ENCODE peak calls at places on chromosomes 5 and 9, in five cellular contexts. One of them, this sample, is unnamed. For H3K27me3 and H3K4me1, the result is how much of the 10 kb centered on the place peaks cover.

GRCh38 chr9:92983984-92984589 is 36.8 kb downstream of the FGD3 start:
- DNase-seq in esophagus muscularis mucosa: no peak
- DNase-seq in IMR-90: peak
- DNase-seq in HCT116: peak
- DNase-seq in body of pancreas: no peak
- DNase-seq in this sample: no peak

GRCh38 chr5:26805076-26805475 is 233.3 kb downstream of the CDH9 start:
- DNase-seq in esophagus muscularis mucosa: no peak
- DNase-seq in IMR-90: no peak
- DNase-seq in HCT116: no peak
- DNase-seq in body of pancreas: no peak
- DNase-seq in this sample: no peak

GRCh38 chr5:136014049-136014516 is 14.7 kb upstream of the TGFBI start:
- DNase-seq in esophagus muscularis mucosa: no peak
- DNase-seq in IMR-90: no peak
- DNase-seq in HCT116: no peak
- DNase-seq in body of pancreas: no peak
- DNase-seq in this sample: no peak

GRCh38 chr9:68791169-68791568 is 86.1 kb downstream of the PIP5K1B start:
- DNase-seq in esophagus muscularis mucosa: no peak
- DNase-seq in IMR-90: no peak
- DNase-seq in HCT116: no peak
- DNase-seq in body of pancreas: no peak
- DNase-seq in this sample: no peak

GRCh38 chr5:39224196-39224754 is 4.9 kb upstream of the FYB1 start:
- DNase-seq in esophagus muscularis mucosa: no peak
- DNase-seq in IMR-90: peak
- DNase-seq in HCT116: no peak
- DNase-seq in body of pancreas: no peak
- DNase-seq in this sample: no peak

GRCh38 chr5:122152266-122152900 is 23.0 kb downstream of the ZNF474 start:
- DNase-seq in esophagus muscularis mucosa: peak
- DNase-seq in IMR-90: no peak
- DNase-seq in HCT116: no peak
- DNase-seq in body of pancreas: no peak
- DNase-seq in this sample: no peak

GRCh38 chr5:167653645-167654106 is 637.8 kb upstream of the WWC1 start:
- DNase-seq in esophagus muscularis mucosa: no peak
- DNase-seq in IMR-90: peak
- DNase-seq in HCT116: no peak
- DNase-seq in body of pancreas: no peak
- DNase-seq in this sample: no peak

GRCh38 chr9:84597131-84597530 is 72.4 kb upstream of the NTRK2 start:
- DNase-seq in esophagus muscularis mucosa: no peak
- DNase-seq in IMR-90: no peak
- DNase-seq in HCT116: no peak
- DNase-seq in body of pancreas: no peak
- DNase-seq in this sample: no peak

GRCh38 chr9:138049085-138049778 is 171.7 kb downstream of the CACNA1B start:
- DNase-seq in esophagus muscularis mucosa: peak
- DNase-seq in IMR-90: no peak
- DNase-seq in HCT116: no peak
- DNase-seq in body of pancreas: peak
- DNase-seq in this sample: no peak

GRCh38 chr5:150407097-150407720 is 5.5 kb downstream of the CD74 start:
- DNase-seq in esophagus muscularis mucosa: no peak
- DNase-seq in IMR-90: no peak
- DNase-seq in HCT116: no peak
- DNase-seq in body of pancreas: no peak
- DNase-seq in this sample: no peak

GRCh38 chr5:141241496-141241895 is 3.7 kb upstream of the PCDHB15 start:
- DNase-seq in esophagus muscularis mucosa: no peak
- DNase-seq in IMR-90: no peak
- DNase-seq in HCT116: no peak
- DNase-seq in body of pancreas: no peak
- DNase-seq in this sample: no peak

GRCh38 chr5:149062371-149063016 is 368 bp downstream of the SH3TC2 start:
- DNase-seq in esophagus muscularis mucosa: peak
- DNase-seq in IMR-90: peak
- DNase-seq in HCT116: peak
- DNase-seq in body of pancreas: no peak
- DNase-seq in this sample: no peak

GRCh38 chr5:35223777-35224395 is 6.4 kb downstream of the PRLR start:
- DNase-seq in esophagus muscularis mucosa: no peak
- DNase-seq in IMR-90: no peak
- DNase-seq in HCT116: no peak
- DNase-seq in body of pancreas: no peak
- DNase-seq in this sample: no peak
- TF ChIP-seq POLR2A in esophagus muscularis mucosa: no peak
- TF ChIP-seq POLR2A in IMR-90: no peak
- TF ChIP-seq POLR2A in HCT116: no peak
- TF ChIP-seq POLR2A in body of pancreas: no peak
- TF ChIP-seq POLR2A in this sample: no peak

GRCh38 chr5:2052687-2053086 is 170.0 kb upstream of the IRX4 start:
- DNase-seq in esophagus muscularis mucosa: peak
- DNase-seq in IMR-90: no peak
- DNase-seq in HCT116: no peak
- DNase-seq in body of pancreas: no peak
- DNase-seq in this sample: no peak
- H3K27me3 ChIP-seq in esophagus muscularis mucosa: under half
- H3K27me3 ChIP-seq in IMR-90: under half
- H3K27me3 ChIP-seq in HCT116: half or more
- H3K27me3 ChIP-seq in body of pancreas: under half
- H3K27me3 ChIP-seq in this sample: under half

GRCh38 chr5:2758632-2759031 is 7.2 kb upstream of the IRX2 start:
- DNase-seq in esophagus muscularis mucosa: peak
- DNase-seq in IMR-90: no peak
- DNase-seq in HCT116: no peak
- DNase-seq in body of pancreas: no peak
- DNase-seq in this sample: no peak
- H3K4me1 ChIP-seq in esophagus muscularis mucosa: under half
- H3K4me1 ChIP-seq in IMR-90: under half
- H3K4me1 ChIP-seq in HCT116: under half
- H3K4me1 ChIP-seq in body of pancreas: under half
- H3K4me1 ChIP-seq in this sample: under half

GRCh38 chr5:119366537-119366874 is 10.7 kb downstream of the TNFAIP8 start:
- DNase-seq in esophagus muscularis mucosa: no peak
- DNase-seq in IMR-90: no peak
- DNase-seq in HCT116: no peak
- DNase-seq in body of pancreas: no peak
- DNase-seq in this sample: no peak

GRCh38 chr5:119365847-119366536 is 10.2 kb downstream of the TNFAIP8 start:
- DNase-seq in esophagus muscularis mucosa: no peak
- DNase-seq in IMR-90: no peak
- DNase-seq in HCT116: no peak
- DNase-seq in body of pancreas: no peak
- DNase-seq in this sample: no peak

GRCh38 chr5:119370521-119370920 is 14.7 kb downstream of the TNFAIP8 start:
- DNase-seq in esophagus muscularis mucosa: no peak
- DNase-seq in IMR-90: no peak
- DNase-seq in HCT116: no peak
- DNase-seq in body of pancreas: no peak
- DNase-seq in this sample: no peak

GRCh38 chr5:119367502-119368237 is 11.9 kb downstream of the TNFAIP8 start:
- DNase-seq in esophagus muscularis mucosa: no peak
- DNase-seq in IMR-90: peak
- DNase-seq in HCT116: no peak
- DNase-seq in body of pancreas: no peak
- DNase-seq in this sample: no peak

DNA sequence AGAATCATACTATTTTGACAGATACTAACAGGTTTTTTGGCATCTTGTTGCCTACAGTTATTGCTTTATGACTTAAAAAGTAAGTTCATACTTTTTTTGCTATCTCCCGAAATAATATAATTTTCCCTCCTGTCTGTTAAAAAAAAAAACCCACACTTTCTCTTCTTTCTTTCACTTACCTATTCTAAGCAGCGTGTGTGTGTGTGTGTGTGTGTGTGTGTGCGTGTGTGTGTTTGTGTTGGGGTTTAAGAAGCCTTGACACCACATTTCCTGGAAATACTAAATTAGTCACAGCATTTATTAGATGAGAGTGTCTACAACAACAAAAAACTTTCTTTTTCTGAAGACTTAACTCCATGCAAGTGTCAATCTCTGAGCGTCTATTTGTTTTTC is 12.4 kb downstream of the TNFAIP8 start:
- DNase-seq in esophagus muscularis mucosa: no peak
- DNase-seq in IMR-90: no peak
- DNase-seq in HCT116: no peak
- DNase-seq in body of pancreas: no peak
- DNase-seq in this sample: no peak
- TF ChIP-seq POLR2A in esophagus muscularis mucosa: no peak
- TF ChIP-seq POLR2A in IMR-90: no peak
- TF ChIP-seq POLR2A in HCT116: no peak
- TF ChIP-seq POLR2A in body of pancreas: no peak
- TF ChIP-seq POLR2A in this sample: no peak

DNA sequence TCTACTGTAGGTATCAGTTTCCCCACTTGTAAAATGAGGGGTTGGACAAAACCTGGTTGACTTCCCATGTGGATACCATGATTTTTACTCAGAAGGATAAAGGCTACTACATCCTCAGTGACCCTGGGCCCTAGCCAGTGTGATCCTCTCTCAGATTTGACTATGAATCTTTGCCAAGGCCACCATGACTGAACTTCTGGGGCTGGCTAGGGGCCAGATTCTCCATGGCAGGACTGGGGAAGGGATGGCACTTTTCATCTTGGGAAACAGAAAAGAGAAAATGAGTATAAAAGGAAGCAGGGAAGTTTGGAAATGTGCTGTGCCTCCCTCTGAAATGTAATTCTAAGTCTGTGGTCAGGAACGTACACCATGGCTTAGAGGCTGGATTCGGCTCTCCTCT is 1.4 kb upstream of the FSTL4 start:
- DNase-seq in esophagus muscularis mucosa: peak
- DNase-seq in IMR-90: no peak
- DNase-seq in HCT116: no peak
- DNase-seq in body of pancreas: no peak
- DNase-seq in this sample: no peak
- H3K27me3 ChIP-seq in esophagus muscularis mucosa: under half
- H3K27me3 ChIP-seq in IMR-90: under half
- H3K27me3 ChIP-seq in HCT116: under half
- H3K27me3 ChIP-seq in body of pancreas: under half
- H3K27me3 ChIP-seq in this sample: under half

GRCh38 chr9:90092512-90092911 is 487.7 kb downstream of the GADD45G start:
- DNase-seq in esophagus muscularis mucosa: no peak
- DNase-seq in IMR-90: no peak
- DNase-seq in HCT116: no peak
- DNase-seq in body of pancreas: no peak
- DNase-seq in this sample: no peak
- H3K4me1 ChIP-seq in esophagus muscularis mucosa: under half
- H3K4me1 ChIP-seq in IMR-90: under half
- H3K4me1 ChIP-seq in HCT116: under half
- H3K4me1 ChIP-seq in body of pancreas: under half
- H3K4me1 ChIP-seq in this sample: under half

DNA sequence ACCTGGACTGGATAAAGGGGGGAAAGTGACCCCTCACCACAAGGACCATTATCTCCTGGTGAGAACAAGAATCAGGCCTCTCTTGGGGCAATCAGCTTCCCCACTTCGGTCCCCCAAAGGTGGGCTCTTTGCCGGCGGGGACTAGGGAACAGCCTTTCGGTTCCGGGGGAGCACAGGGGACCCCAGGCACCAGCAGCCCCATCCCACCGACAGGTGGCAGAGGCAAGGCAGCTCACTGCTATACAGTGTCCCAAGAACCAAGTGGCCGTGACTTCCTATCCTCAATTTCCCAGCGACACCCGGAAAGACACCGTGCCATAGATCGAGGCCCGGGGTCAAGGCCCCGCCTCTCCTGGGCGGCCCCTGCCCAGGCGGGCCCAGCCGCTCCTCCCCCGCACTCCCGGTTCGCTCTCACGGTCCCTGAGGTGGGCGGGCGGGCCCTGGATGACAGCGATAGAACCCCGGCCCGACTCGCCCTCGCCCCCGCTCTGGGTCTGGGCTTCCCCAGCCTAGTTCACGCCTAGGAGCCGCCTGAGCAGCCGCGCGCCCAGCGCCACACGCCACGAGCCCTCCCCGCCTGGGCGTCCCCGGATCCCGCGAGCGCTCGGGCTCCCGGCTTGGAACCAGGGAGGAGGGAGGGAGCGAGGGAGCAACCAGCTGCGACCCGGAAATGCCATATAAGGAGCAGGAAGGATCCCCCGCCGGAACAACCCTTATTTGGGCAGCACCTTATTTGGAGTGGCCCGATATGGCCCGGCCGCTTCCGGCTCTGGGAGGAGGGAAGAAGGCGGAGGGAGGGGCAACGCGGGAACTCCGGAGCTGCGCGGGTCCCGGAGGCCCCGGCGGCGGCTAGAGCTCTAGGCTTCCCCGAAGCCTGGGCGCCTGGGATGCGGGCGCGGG is 641 bp upstream of the EGR1 start:
- DNase-seq in esophagus muscularis mucosa: peak
- DNase-seq in IMR-90: peak
- DNase-seq in HCT116: peak
- DNase-seq in body of pancreas: peak
- DNase-seq in this sample: no peak
- TF ChIP-seq POLR2A in esophagus muscularis mucosa: peak
- TF ChIP-seq POLR2A in IMR-90: no peak
- TF ChIP-seq POLR2A in HCT116: peak
- TF ChIP-seq POLR2A in body of pancreas: peak
- TF ChIP-seq POLR2A in this sample: no peak

This sample was measured in vagina.